ENCODE peak calls at places on chromosomes 1 and 21, in five cellular contexts. One of them, this sample, is unnamed.

GRCh38 chr21:45266518-45267389 is 20.9 kb downstream of the POFUT2 start:
- DNase-seq in neuronal stem cell: no peak
- DNase-seq in pancreas: no peak
- DNase-seq in erythroblast: no peak
- DNase-seq in A673: no peak
- DNase-seq in this sample: no peak

GRCh38 chr1:2046225-2046917 is 3.8 kb upstream of the PRKCZ start:
- DNase-seq in neuronal stem cell: no peak
- DNase-seq in pancreas: peak; percentile 89
- DNase-seq in erythroblast: peak; percentile 33
- DNase-seq in A673: no peak
- DNase-seq in this sample: no peak

GRCh38 chr1:55064071-55064581 is 24.8 kb downstream of the PCSK9 start:
- DNase-seq in neuronal stem cell: no peak
- DNase-seq in pancreas: no peak
- DNase-seq in erythroblast: no peak
- DNase-seq in A673: no peak
- DNase-seq in this sample: peak; percentile 43

GRCh38 chr1:40391688-40392145 is 18.2 kb downstream of the SMAP2 start:
- DNase-seq in neuronal stem cell: no peak
- DNase-seq in pancreas: no peak
- DNase-seq in erythroblast: no peak
- DNase-seq in A673: no peak
- DNase-seq in this sample: no peak

GRCh38 chr1:46219551-46220520 is 16.7 kb downstream of the LURAP1 start:
- DNase-seq in neuronal stem cell: no peak
- DNase-seq in pancreas: no peak
- DNase-seq in erythroblast: no peak
- DNase-seq in A673: no peak
- DNase-seq in this sample: peak; percentile 38

GRCh38 chr1:172530000-172530399 is 3.0 kb upstream of the SUCO start:
- DNase-seq in neuronal stem cell: no peak
- DNase-seq in pancreas: no peak
- DNase-seq in erythroblast: peak; percentile 81
- DNase-seq in A673: no peak
- DNase-seq in this sample: no peak

GRCh38 chr21:46122758-46123683 is 25.1 kb downstream of the COL6A2 start:
- DNase-seq in neuronal stem cell: no peak
- DNase-seq in pancreas: no peak
- DNase-seq in erythroblast: no peak
- DNase-seq in A673: no peak
- DNase-seq in this sample: no peak

GRCh38 chr1:27527857-27528700 is 38.1 kb upstream of the WASF2 start:
- DNase-seq in neuronal stem cell: peak; percentile 52
- DNase-seq in pancreas: peak; percentile 61
- DNase-seq in erythroblast: no peak
- DNase-seq in A673: no peak
- DNase-seq in this sample: no peak

GRCh38 chr1:58893257-58893869 is 109.5 kb upstream of the JUN start:
- DNase-seq in neuronal stem cell: no peak
- DNase-seq in pancreas: no peak
- DNase-seq in erythroblast: peak; percentile 10
- DNase-seq in A673: no peak
- DNase-seq in this sample: no peak

GRCh38 chr1:233909195-233909594 is 4.7 kb downstream of the SLC35F3 start:
- DNase-seq in neuronal stem cell: no peak
- DNase-seq in pancreas: no peak
- DNase-seq in erythroblast: no peak
- DNase-seq in A673: no peak
- DNase-seq in this sample: peak; percentile 98

GRCh38 chr1:182629674-182630073 is 25.5 kb upstream of the RGS16 start:
- DNase-seq in neuronal stem cell: no peak
- DNase-seq in pancreas: no peak
- DNase-seq in erythroblast: no peak
- DNase-seq in A673: no peak
- DNase-seq in this sample: no peak

GRCh38 chr1:113904292-113904673 is 316 bp downstream of the AP4B1 start:
- DNase-seq in neuronal stem cell: no peak
- DNase-seq in pancreas: no peak
- DNase-seq in erythroblast: peak; percentile 90
- DNase-seq in A673: no peak
- DNase-seq in this sample: no peak

GRCh38 chr1:201282931-201283829 is at the start of gene PKP1:
- DNase-seq in neuronal stem cell: no peak
- DNase-seq in pancreas: peak; percentile 50
- DNase-seq in erythroblast: no peak
- DNase-seq in A673: peak; percentile 98
- DNase-seq in this sample: no peak

GRCh38 chr1:245091171-245091621 is 63.6 kb upstream of the KIF26B start:
- DNase-seq in neuronal stem cell: no peak
- DNase-seq in pancreas: no peak
- DNase-seq in erythroblast: no peak
- DNase-seq in A673: no peak
- DNase-seq in this sample: no peak

GRCh38 chr1:199084293-199084692 is 445.5 kb downstream of the PTPRC start:
- DNase-seq in neuronal stem cell: no peak
- DNase-seq in pancreas: no peak
- DNase-seq in erythroblast: no peak
- DNase-seq in A673: peak; percentile 8
- DNase-seq in this sample: peak; percentile 46

GRCh38 chr1:26887125-26887524 is 3.0 kb downstream of the GPN2 start:
- DNase-seq in neuronal stem cell: no peak
- DNase-seq in pancreas: no peak
- DNase-seq in erythroblast: no peak
- DNase-seq in A673: peak; percentile 48
- DNase-seq in this sample: peak; percentile 37

GRCh38 chr1:160637821-160638539 is 8.9 kb downstream of the SLAMF1 start:
- DNase-seq in neuronal stem cell: no peak
- DNase-seq in pancreas: no peak
- DNase-seq in erythroblast: no peak
- DNase-seq in A673: peak; percentile 23
- DNase-seq in this sample: no peak

GRCh38 chr1:208154040-208154439 is 90.1 kb downstream of the PLXNA2 start:
- DNase-seq in neuronal stem cell: no peak
- DNase-seq in pancreas: no peak
- DNase-seq in erythroblast: no peak
- DNase-seq in A673: no peak
- DNase-seq in this sample: no peak

GRCh38 chr1:231940721-231941120 is 314.1 kb downstream of the DISC1 start:
- DNase-seq in neuronal stem cell: no peak
- DNase-seq in pancreas: no peak
- DNase-seq in erythroblast: no peak
- DNase-seq in A673: peak; percentile 54
- DNase-seq in this sample: no peak

GRCh38 chr1:156124557-156125483 is 10.3 kb downstream of the LMNA start:
- DNase-seq in neuronal stem cell: no peak
- DNase-seq in pancreas: no peak
- DNase-seq in erythroblast: peak; percentile 79
- DNase-seq in A673: peak; percentile 59
- DNase-seq in this sample: peak; percentile 78

GRCh38 chr1:246052603-246053002 is 454.5 kb downstream of the SMYD3 start:
- DNase-seq in neuronal stem cell: no peak
- DNase-seq in pancreas: no peak
- DNase-seq in erythroblast: no peak
- DNase-seq in A673: no peak
- DNase-seq in this sample: no peak

GRCh38 chr1:14815175-14815882 is 216.8 kb downstream of the KAZN start:
- DNase-seq in neuronal stem cell: no peak
- DNase-seq in pancreas: peak; percentile 67
- DNase-seq in erythroblast: no peak
- DNase-seq in A673: no peak
- DNase-seq in this sample: no peak

GRCh38 chr1:171422489-171422888 is 62.8 kb upstream of the PRRC2C start:
- DNase-seq in neuronal stem cell: no peak
- DNase-seq in pancreas: no peak
- DNase-seq in erythroblast: no peak
- DNase-seq in A673: no peak
- DNase-seq in this sample: no peak

GRCh38 chr1:46370214-46370633 is 23.9 kb upstream of the FAAH start:
- DNase-seq in neuronal stem cell: no peak
- DNase-seq in pancreas: no peak
- DNase-seq in erythroblast: peak; percentile 52
- DNase-seq in A673: no peak
- DNase-seq in this sample: no peak

GRCh38 chr1:162690672-162691434 is 58.6 kb downstream of the DDR2 start:
- DNase-seq in neuronal stem cell: no peak
- DNase-seq in pancreas: no peak
- DNase-seq in erythroblast: no peak
- DNase-seq in A673: peak; percentile 90
- DNase-seq in this sample: peak; percentile 98

GRCh38 chr1:230334447-230334837 is 91.7 kb downstream of the PGBD5 start:
- DNase-seq in neuronal stem cell: no peak
- DNase-seq in pancreas: no peak
- DNase-seq in erythroblast: no peak
- DNase-seq in A673: no peak
- DNase-seq in this sample: no peak

GRCh38 chr1:206501881-206502280 is 5.5 kb upstream of the RASSF5 start:
- DNase-seq in neuronal stem cell: no peak
- DNase-seq in pancreas: no peak
- DNase-seq in erythroblast: no peak
- DNase-seq in A673: no peak
- DNase-seq in this sample: no peak

GRCh38 chr1:151281969-151282882 is at the start of gene ZNF687:
- DNase-seq in neuronal stem cell: peak; percentile 100
- DNase-seq in pancreas: peak; percentile 100
- DNase-seq in erythroblast: peak; percentile 100
- DNase-seq in A673: peak; percentile 100
- DNase-seq in this sample: peak; percentile 100

GRCh38 chr1:24275510-24275909 is 43.6 kb upstream of the GRHL3 start:
- DNase-seq in neuronal stem cell: no peak
- DNase-seq in pancreas: no peak
- DNase-seq in erythroblast: no peak
- DNase-seq in A673: no peak
- DNase-seq in this sample: peak; percentile 86

GRCh38 chr1:82152356-82153281 is 351.9 kb downstream of the ADGRL2 start:
- DNase-seq in neuronal stem cell: no peak
- DNase-seq in pancreas: no peak
- DNase-seq in erythroblast: no peak
- DNase-seq in A673: no peak
- DNase-seq in this sample: no peak

GRCh38 chr1:27868556-27868931 is 3.8 kb upstream of the THEMIS2 start:
- DNase-seq in neuronal stem cell: no peak
- DNase-seq in pancreas: no peak
- DNase-seq in erythroblast: no peak
- DNase-seq in A673: no peak
- DNase-seq in this sample: no peak

This sample was measured in RPMI7951.